ENCODE peak calls at places on chromosomes 6 and 20, in four cellular contexts. One of them, this sample, is unnamed.

GRCh38 chr20:47487175-47487917 is 14.3 kb upstream of the NCOA3 start:
- DNase-seq in PC-9: peak
- DNase-seq in HFF-Myc: no peak
- DNase-seq in neural crest cell: no peak
- DNase-seq in this sample: no peak

GRCh38 chr6:168134399-168135201 is 55.6 kb upstream of the FRMD1 start:
- DNase-seq in PC-9: no peak
- DNase-seq in HFF-Myc: no peak
- DNase-seq in neural crest cell: no peak
- DNase-seq in this sample: no peak

GRCh38 chr6:45105170-45105820 is 222.8 kb upstream of the RUNX2 start:
- DNase-seq in PC-9: no peak
- DNase-seq in HFF-Myc: no peak
- DNase-seq in neural crest cell: no peak
- DNase-seq in this sample: no peak

GRCh38 chr20:25496968-25497401 is 88.3 kb downstream of the NINL start:
- DNase-seq in PC-9: peak
- DNase-seq in HFF-Myc: no peak
- DNase-seq in neural crest cell: no peak
- DNase-seq in this sample: peak

GRCh38 chr20:45456632-45457031 is 12.9 kb upstream of the WFDC2 start:
- DNase-seq in PC-9: peak
- DNase-seq in HFF-Myc: no peak
- DNase-seq in neural crest cell: peak
- DNase-seq in this sample: peak

GRCh38 chr6:33144373-33144772 is 47.9 kb downstream of the COL11A2 start:
- DNase-seq in PC-9: no peak
- DNase-seq in HFF-Myc: no peak
- DNase-seq in neural crest cell: no peak
- DNase-seq in this sample: no peak

GRCh38 chr6:133641111-133641510 is 247.8 kb upstream of the TCF21 start:
- DNase-seq in PC-9: no peak
- DNase-seq in HFF-Myc: no peak
- DNase-seq in neural crest cell: no peak
- DNase-seq in this sample: no peak

GRCh38 chr20:16601019-16601418 is 27.8 kb upstream of the KIF16B start:
- DNase-seq in PC-9: no peak
- DNase-seq in HFF-Myc: no peak
- DNase-seq in neural crest cell: no peak
- DNase-seq in this sample: no peak

GRCh38 chr20:2103454-2104153 is 2.0 kb downstream of the STK35 start:
- DNase-seq in PC-9: no peak
- DNase-seq in HFF-Myc: no peak
- DNase-seq in neural crest cell: no peak
- DNase-seq in this sample: no peak

GRCh38 chr20:46578745-46579144 is 28.3 kb upstream of the OCSTAMP start:
- DNase-seq in PC-9: no peak
- DNase-seq in HFF-Myc: no peak
- DNase-seq in neural crest cell: no peak
- DNase-seq in this sample: no peak

GRCh38 chr6:5246141-5246869 is 14.4 kb downstream of the LYRM4 start:
- DNase-seq in PC-9: no peak
- DNase-seq in HFF-Myc: no peak
- DNase-seq in neural crest cell: no peak
- DNase-seq in this sample: no peak

GRCh38 chr6:28923318-28924102 is at the start of gene TRIM27:
- DNase-seq in PC-9: peak
- DNase-seq in HFF-Myc: no peak
- DNase-seq in neural crest cell: peak
- DNase-seq in this sample: peak
- TF ChIP-seq CTCF in PC-9: no peak
- TF ChIP-seq CTCF in HFF-Myc: no peak
- TF ChIP-seq CTCF in neural crest cell: no peak
- TF ChIP-seq CTCF in this sample: no peak

DNA sequence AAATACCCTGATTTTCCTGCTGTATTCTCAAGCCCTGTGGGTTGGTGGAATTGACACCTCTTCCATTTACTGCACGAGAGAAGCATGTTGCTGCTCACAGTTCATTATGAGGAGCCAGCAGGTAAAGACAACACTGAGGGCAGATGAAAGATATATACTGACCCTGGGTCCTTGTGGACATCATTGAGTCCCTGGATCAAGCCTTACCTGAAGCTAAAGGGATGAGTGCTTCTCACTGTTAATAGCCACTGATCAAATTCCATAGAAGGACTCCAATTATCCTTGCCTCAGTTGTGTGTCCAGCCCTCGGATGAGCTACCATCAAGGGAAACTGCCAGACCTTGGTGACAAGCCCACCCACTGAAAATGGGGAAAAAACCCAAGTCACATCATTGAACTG is 7.7 kb upstream of the SIGLEC1 start:
- DNase-seq in PC-9: no peak
- DNase-seq in HFF-Myc: no peak
- DNase-seq in neural crest cell: no peak
- DNase-seq in this sample: no peak
- TF ChIP-seq CTCF in PC-9: no peak
- TF ChIP-seq CTCF in HFF-Myc: no peak
- TF ChIP-seq CTCF in neural crest cell: no peak
- TF ChIP-seq CTCF in this sample: no peak

DNA sequence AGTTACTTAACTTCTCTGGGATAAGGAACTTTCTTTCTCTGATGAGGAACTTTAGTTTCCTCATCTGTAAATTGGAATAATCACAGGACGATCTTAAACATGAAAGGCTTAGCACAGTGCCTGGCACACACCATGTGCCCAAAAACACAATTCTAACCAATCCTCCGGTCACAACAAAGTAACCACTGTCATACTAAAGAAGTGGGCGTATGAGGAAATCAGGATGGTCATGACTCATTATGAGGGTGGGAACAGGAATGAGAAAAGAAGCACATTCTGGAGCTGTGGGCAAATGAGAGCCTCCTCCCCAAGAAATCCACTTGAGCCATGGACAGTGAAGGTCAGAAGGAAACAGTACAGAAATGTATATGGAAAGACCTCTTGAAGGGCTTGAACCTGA is 82.9 kb downstream of the LRFN2 start:
- DNase-seq in PC-9: no peak
- DNase-seq in HFF-Myc: no peak
- DNase-seq in neural crest cell: no peak
- DNase-seq in this sample: peak
- TF ChIP-seq CTCF in PC-9: no peak
- TF ChIP-seq CTCF in HFF-Myc: no peak
- TF ChIP-seq CTCF in neural crest cell: no peak
- TF ChIP-seq CTCF in this sample: no peak

GRCh38 chr6:63267828-63268227 is 52.0 kb downstream of the LGSN start:
- DNase-seq in PC-9: no peak
- DNase-seq in HFF-Myc: no peak
- DNase-seq in neural crest cell: no peak
- DNase-seq in this sample: no peak

GRCh38 chr6:63269470-63269869 is 50.3 kb downstream of the LGSN start:
- DNase-seq in PC-9: no peak
- DNase-seq in HFF-Myc: no peak
- DNase-seq in neural crest cell: no peak
- DNase-seq in this sample: no peak

GRCh38 chr6:63268574-63268973 is 51.2 kb downstream of the LGSN start:
- DNase-seq in PC-9: no peak
- DNase-seq in HFF-Myc: no peak
- DNase-seq in neural crest cell: no peak
- DNase-seq in this sample: no peak

GRCh38 chr6:63275953-63276352 is 43.8 kb downstream of the LGSN start:
- DNase-seq in PC-9: no peak
- DNase-seq in HFF-Myc: no peak
- DNase-seq in neural crest cell: no peak
- DNase-seq in this sample: no peak

DNA sequence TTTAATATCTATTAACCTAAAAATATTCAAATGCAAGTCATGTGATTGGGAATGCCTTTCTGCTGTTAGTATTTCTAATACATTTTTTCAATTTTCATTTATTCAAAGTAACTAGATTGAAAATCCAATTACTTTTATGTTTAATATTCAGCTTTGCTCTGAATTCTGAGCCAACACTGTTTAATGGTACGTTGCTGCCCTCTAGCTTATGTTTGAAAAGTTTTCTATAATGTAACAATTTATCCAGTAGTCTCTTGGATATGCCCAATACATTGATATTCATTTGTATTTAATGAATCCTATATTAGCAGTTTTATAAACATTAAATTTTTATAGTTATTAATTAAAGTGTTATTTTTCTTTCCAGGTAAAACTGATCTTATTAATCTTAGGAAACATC is 47.4 kb downstream of the LGSN start:
- DNase-seq in PC-9: no peak
- DNase-seq in HFF-Myc: no peak
- DNase-seq in neural crest cell: no peak
- DNase-seq in this sample: peak
- TF ChIP-seq CTCF in PC-9: peak
- TF ChIP-seq CTCF in HFF-Myc: no peak
- TF ChIP-seq CTCF in neural crest cell: peak
- TF ChIP-seq CTCF in this sample: no peak

This sample was measured in Calu3.